ENCODE peak calls at places on chromosomes 12 and 14, in ten cellular contexts. P is kidney epithelial cell; V is ACHN; T is T-cell; X is GM04504; S is stimulated activated CD8-positive, alpha-beta memory T cell treated with anti-CD3 and anti-CD28 coated beads, Interleukin-4, amount 100 ng/mL, for 1 hour; A is stimulated activated CD4-positive, alpha-beta T cell treated with anti-CD3 and anti-CD28 coated beads, Interleukin-15, amount 100 ng/mL, for 24 hours; J is mucosa of descending colon; O is left lobe of liver; F is Right ventricle myocardium superior. B is an unnamed sample.

GRCh38 chr12:123111498-123112165 is 39.3 kb downstream of the PITPNM2 start:
- DNase-seq in F (no peak), J (no peak), S (no peak), X (no peak), T (no peak), P (no peak), V (no peak), O (no peak), A (no peak), B (no peak)

GRCh38 chr14:51283402-51283825 is 43.4 kb downstream of the TMX1 start:
- DNase-seq in P (peak; percentile 65), X (peak; percentile 84), A (no peak), O (no peak), S (no peak), T (no peak), V (peak; percentile 91), J (no peak), F (no peak), B (no peak)

GRCh38 chr12:119153477-119154434 is 25.0 kb upstream of the HSPB8 start:
- DNase-seq in P (peak; percentile 37), F (peak; percentile 81), V (peak; percentile 69), S (no peak), J (peak; percentile 42), A (peak; percentile 41), T (no peak), O (no peak), X (peak; percentile 5), B (peak; percentile 91)

GRCh38 chr12:30700216-30700900 is 4.7 kb upstream of the IPO8 start:
- DNase-seq in S (no peak), A (no peak), J (no peak), V (no peak), X (no peak), O (no peak), P (no peak), F (no peak), T (no peak), B (no peak)

GRCh38 chr14:26444745-26445144 is 153.1 kb downstream of the NOVA1 start:
- DNase-seq in O (no peak), V (peak; percentile 34), J (no peak), P (no peak), X (no peak), T (no peak), S (no peak), F (no peak), A (no peak), B (no peak)

GRCh38 chr14:103332143-103332919 is 1.7 kb upstream of the EIF5 start:
- DNase-seq in V (no peak), A (no peak), J (peak; percentile 42), O (no peak), S (no peak), P (no peak), T (no peak), X (no peak), F (no peak), B (no peak)

GRCh38 chr14:47040490-47040889 is 388.9 kb upstream of the RPL10L start:
- DNase-seq in F (no peak), V (peak; percentile 51), T (no peak), O (no peak), A (no peak), J (no peak), X (no peak), S (no peak), P (peak; percentile 9), B (no peak)

GRCh38 chr14:91229743-91230200 is 14.7 kb downstream of the GPR68 start:
- DNase-seq in J (no peak), S (peak; percentile 42), O (no peak), T (peak; percentile 63), P (no peak), V (peak; percentile 46), X (no peak), F (no peak), A (peak; percentile 75), B (no peak)

GRCh38 chr12:70604662-70605061 is 32.6 kb downstream of the PTPRB start:
- DNase-seq in P (no peak), A (no peak), J (no peak), T (no peak), O (no peak), F (no peak), X (no peak), S (no peak), V (no peak), B (no peak)

GRCh38 chr12:128463881-128464280 is 196.9 kb downstream of the TMEM132C start:
- DNase-seq in X (no peak), S (no peak), P (no peak), O (no peak), T (no peak), F (no peak), A (no peak), J (no peak), V (no peak), B (no peak)

GRCh38 chr12:124359671-124360581 is 65.0 kb downstream of the RFLNA start:
- DNase-seq in J (peak; percentile 82), X (no peak), V (no peak), T (no peak), F (peak; percentile 96), P (no peak), A (no peak), O (peak; percentile 98), S (no peak), B (peak; percentile 54)

B was measured in mesothelial cell of epicardium.